ENCODE peak calls at places on chromosomes 4 and X, in four cellular contexts. Z, R, S and G are unnamed samples. For H3K4me1, the result is how much of the 10 kb centered on the place peaks cover.

GRCh38 chrX:16594490-16594889 is 55.5 kb upstream of the S100G start:
- DNase-seq in Z (peak), R (no peak), S (no peak), G (no peak)

GRCh38 chr4:8391972-8392371 is 48.6 kb downstream of the ACOX3 start:
- DNase-seq in R (peak), S (peak), Z (peak), G (peak)

GRCh38 chr4:184097240-184097619 is 120.4 kb downstream of the ENPP6 start:
- DNase-seq in R (peak), S (peak), Z (no peak), G (no peak)

GRCh38 chr4:143585548-143585947 is 72.0 kb downstream of the SMARCA5 start:
- DNase-seq in R (no peak), Z (no peak), S (peak), G (no peak)

GRCh38 chr4:6967846-6968340 is 58.3 kb downstream of the TBC1D14 start:
- DNase-seq in R (no peak), S (no peak), Z (no peak), G (no peak)

GRCh38 chrX:1483843-1484637 is 31.3 kb upstream of the ASMTL start:
- DNase-seq in Z (no peak), S (no peak), R (peak), G (no peak)

GRCh38 chrX:144275403-144275802 is 391.5 kb downstream of the UBE2NL start:
- DNase-seq in Z (no peak), S (no peak), R (no peak), G (no peak)

GRCh38 chr4:157172011-157172410 is 48.5 kb upstream of the GRIA2 start:
- DNase-seq in R (no peak), S (peak), Z (peak), G (no peak)

GRCh38 chrX:56107320-56107719 is 124.8 kb upstream of the KLF8 start:
- DNase-seq in S (no peak), R (no peak), Z (no peak), G (no peak)

GRCh38 chrX:113929004-113929403 is 654.9 kb upstream of the HTR2C start:
- DNase-seq in R (no peak), S (peak), Z (peak), G (no peak)

GRCh38 chrX:50677789-50678188 is 136.2 kb downstream of the SHROOM4 start:
- DNase-seq in S (no peak), R (no peak), Z (peak), G (no peak)

GRCh38 chr4:4872148-4872903 is 12.9 kb downstream of the MSX1 start:
- DNase-seq in S (no peak), R (no peak), Z (no peak), G (no peak)

GRCh38 chr4:15182600-15183222 is 180.4 kb downstream of the CPEB2 start:
- DNase-seq in R (no peak), Z (peak), S (peak), G (no peak)

GRCh38 chr4:137541181-137541580 is 8.9 kb upstream of the PCDH18 start:
- DNase-seq in R (no peak), Z (no peak), S (peak), G (no peak)

GRCh38 chr4:73726000-73726399 is 14.4 kb upstream of the CXCL8 start:
- DNase-seq in R (no peak), S (peak), Z (peak), G (no peak)

GRCh38 chr4:121164291-121164690 is at the start of gene TNIP3:
- DNase-seq in R (no peak), S (peak), Z (peak), G (no peak)

GRCh38 chr4:3523146-3523627 is 9.0 kb downstream of the LRPAP1 start:
- DNase-seq in S (no peak), Z (no peak), R (no peak), G (no peak)

GRCh38 chr4:1183985-1184773 is 11.8 kb upstream of the SPON2 start:
- DNase-seq in Z (no peak), S (no peak), R (peak), G (peak)
- H3K4me3 ChIP-seq in Z (no peak), S (no peak), R (peak), G (peak)

DNA sequence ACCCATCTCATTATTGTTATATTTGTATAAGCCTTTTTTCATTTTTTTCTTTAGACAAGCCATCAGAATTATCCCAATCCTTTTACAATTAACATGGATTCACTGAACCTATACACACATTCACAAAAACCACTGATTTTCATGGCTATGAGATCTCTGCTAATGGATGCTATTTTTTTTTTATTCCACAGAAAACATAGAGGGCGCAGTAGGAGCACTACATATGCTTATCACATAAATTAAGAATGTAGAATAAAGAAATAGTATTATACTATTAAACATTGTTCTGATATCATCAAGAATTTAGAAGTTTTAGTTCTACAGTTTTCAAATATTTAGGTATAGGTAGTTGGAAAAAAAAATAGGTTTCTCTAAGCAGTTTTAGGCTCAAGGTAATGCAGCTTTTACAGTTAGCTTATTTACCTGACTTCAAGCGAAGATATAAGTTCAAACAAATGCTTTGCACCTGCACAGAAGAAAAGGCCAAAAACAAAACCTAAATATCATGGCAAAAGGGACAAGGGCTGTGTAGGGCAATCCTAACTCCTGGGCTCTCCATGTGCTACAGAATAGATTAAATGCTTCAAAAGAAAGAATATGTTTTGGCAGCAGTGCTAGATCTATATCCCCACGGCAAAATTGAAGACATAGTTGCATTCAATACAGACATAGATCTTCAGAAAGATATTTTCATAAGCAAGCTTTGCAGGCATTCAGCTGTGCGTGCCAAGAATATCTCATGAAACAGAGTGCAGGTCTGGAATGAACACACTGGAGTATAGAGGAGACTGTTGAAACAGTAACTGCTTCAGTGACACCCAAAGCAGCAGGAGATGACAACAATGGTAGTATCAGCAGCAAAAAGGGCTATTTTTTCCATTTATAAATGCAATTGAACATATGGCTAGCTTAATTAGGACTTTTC is 1477.1 kb downstream of the ARAP2 start:
- DNase-seq in Z (no peak), S (no peak), R (no peak), G (no peak)
- H3K4me1 ChIP-seq in Z (under half), S (under half), R (under half), G (under half)

GRCh38 chr4:87067120-87067885 is 132.5 kb downstream of the AFF1 start:
- DNase-seq in Z (no peak), R (no peak), S (no peak), G (no peak)

GRCh38 chr4:87066403-87067119 is 131.8 kb downstream of the AFF1 start:
- DNase-seq in Z (no peak), R (no peak), S (no peak), G (no peak)

GRCh38 chr4:87071401-87071800 is 136.6 kb downstream of the AFF1 start:
- DNase-seq in Z (no peak), S (no peak), R (no peak), G (no peak)

GRCh38 chr4:87068591-87069021 is 133.8 kb downstream of the AFF1 start:
- DNase-seq in S (no peak), R (no peak), Z (no peak), G (no peak)

DNA sequence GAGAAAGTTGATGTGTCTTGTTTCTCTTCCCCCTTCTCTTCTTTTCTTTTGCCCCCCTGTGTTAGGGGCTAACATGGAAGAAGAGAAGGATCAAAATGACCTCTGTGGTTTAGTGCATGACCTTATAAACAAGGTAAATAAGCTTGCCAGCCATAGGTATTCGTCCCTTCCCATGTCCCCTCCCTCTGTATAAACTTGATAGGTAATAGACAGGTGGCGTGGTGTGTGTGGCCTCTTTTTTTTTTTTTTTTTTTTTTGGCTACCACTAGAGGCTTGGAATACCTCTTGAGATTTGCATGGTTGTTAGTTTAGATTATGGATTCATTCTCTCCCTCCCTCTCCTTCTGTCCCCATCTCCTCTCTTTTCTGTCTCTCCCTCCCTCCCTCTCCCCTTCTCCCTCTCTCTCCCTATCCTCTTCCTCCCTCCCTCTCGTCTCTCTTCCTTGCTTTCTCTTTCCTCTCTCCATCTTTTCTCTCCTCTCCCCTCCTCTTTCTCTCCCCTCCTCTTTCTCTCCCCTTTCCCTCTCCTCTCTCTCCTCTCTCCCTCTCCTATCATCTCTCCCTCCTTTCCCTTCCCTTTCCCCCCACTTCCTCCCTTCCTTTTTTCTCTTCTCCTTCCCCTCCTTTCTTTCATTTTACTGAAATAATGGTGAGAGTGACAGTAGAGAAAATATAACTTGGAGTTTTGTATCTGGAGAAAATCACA is 134.4 kb downstream of the AFF1 start:
- DNase-seq in Z (no peak), R (no peak), S (no peak), G (no peak)
- H3K27ac ChIP-seq in Z (no peak), R (peak), S (no peak), G (no peak)

DNA sequence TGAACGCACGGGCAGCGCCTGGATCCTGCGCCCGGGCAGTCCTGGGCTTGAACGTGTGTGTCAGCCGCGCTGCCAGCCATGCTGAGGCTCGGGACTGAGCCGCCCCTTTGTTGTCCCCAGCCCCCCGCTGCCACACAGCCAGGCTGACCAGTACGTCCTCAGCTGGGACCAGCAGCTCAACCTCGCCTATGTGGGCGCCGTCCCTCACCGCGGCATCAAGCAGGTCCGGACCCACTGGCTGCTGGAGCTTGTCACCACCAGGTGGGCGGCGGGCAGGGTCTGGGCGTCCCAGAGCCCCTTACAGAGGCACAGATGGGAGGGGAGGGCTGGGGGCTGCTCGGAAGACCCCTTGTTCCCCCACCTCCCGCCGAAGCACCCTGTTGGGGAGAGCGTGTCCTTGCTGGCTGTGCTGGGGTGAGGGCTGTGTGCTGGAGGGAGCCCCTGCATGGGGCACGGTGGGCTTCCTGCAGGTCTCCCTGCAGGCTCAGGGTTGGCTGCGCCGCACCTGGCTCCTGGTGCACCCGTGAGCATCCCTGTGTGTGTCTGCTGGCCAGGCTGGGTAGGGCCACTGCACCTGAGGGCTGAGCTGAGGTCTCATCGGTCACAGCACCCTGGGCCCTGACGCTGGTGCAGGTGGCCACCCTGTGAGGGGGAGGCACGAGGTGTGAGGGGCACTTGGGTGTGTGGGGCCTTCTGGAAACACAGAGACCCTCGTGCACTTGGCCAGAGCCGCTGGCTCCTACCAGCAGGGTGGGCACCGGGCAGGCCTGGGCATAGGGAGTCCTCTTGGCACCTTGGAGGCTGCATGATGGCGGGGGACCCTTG is 1.1 kb downstream of the IDUA start:
- DNase-seq in S (no peak), R (no peak), Z (no peak), G (no peak)
- H3K4me3 ChIP-seq in S (peak), R (peak), Z (no peak), G (no peak)